ENCODE peak calls at places on chromosomes 16 and 17, in nine cellular contexts. G is GM12878, M is transverse colon, O is HCT116, S is K562, T is stomach, Z is suprapubic skin, Q is SK-N-MC, A is breast epithelium. U is an unnamed sample.

GRCh38 chr17:66564992-66565465 is 262.6 kb downstream of the PRKCA start:
- DNase-seq in T (no peak), O (no peak), S (no peak), M (no peak), Q (no peak), Z (no peak), A (no peak), G (no peak), U (peak; percentile 29)

GRCh38 chr16:53743149-53743566 is 39.2 kb downstream of the FTO start:
- DNase-seq in S (no peak), Z (no peak), O (peak; percentile 55), T (no peak), Q (no peak), M (peak; percentile 30), A (no peak), G (no peak), U (no peak)

GRCh38 chr17:20009302-20010098 is at the start of gene SPECC1:
- DNase-seq in S (peak; percentile 75), T (peak; percentile 89), Q (no peak), O (peak; percentile 49), G (no peak), Z (peak; percentile 87), A (peak; percentile 55), M (peak; percentile 86), U (peak; percentile 52)

GRCh38 chr17:72273301-72274056 is 152.7 kb downstream of the SOX9 start:
- DNase-seq in Q (no peak), S (no peak), A (no peak), Z (no peak), G (no peak), M (no peak), T (no peak), O (no peak), U (no peak)

GRCh38 chr16:78606572-78606971 is 507.1 kb downstream of the WWOX start:
- DNase-seq in T (no peak), M (no peak), Q (no peak), G (no peak), O (no peak), A (no peak), Z (no peak), S (no peak), U (no peak)

GRCh38 chr17:81517339-81518112 is 4.9 kb upstream of the ACTG1 start:
- DNase-seq in T (no peak), A (no peak), G (peak; percentile 82), S (no peak), M (peak; percentile 67), Q (no peak), O (no peak), Z (no peak), U (no peak)

GRCh38 chr16:67163164-67163902 is 1.2 kb upstream of the HSF4 start:
- DNase-seq in T (no peak), A (no peak), G (no peak), S (no peak), Q (no peak), Z (no peak), M (no peak), O (no peak), U (no peak)

GRCh38 chr17:48883171-48883570 is 9.4 kb upstream of the ATP5MC1 start:
- DNase-seq in A (no peak), M (no peak), T (no peak), O (no peak), S (no peak), Q (no peak), G (no peak), Z (no peak), U (no peak)

GRCh38 chr17:8375738-8376259 is 705 bp downstream of the KRABD2 start:
- DNase-seq in Z (no peak), S (no peak), Q (no peak), A (no peak), T (no peak), M (no peak), O (no peak), G (no peak), U (no peak)

GRCh38 chr16:87336850-87337240 is 19.7 kb upstream of the C16orf95 start:
- DNase-seq in T (no peak), M (no peak), Q (no peak), Z (no peak), G (no peak), A (no peak), S (no peak), O (no peak), U (no peak)

GRCh38 chr16:17432902-17433576 is 37.7 kb downstream of the XYLT1 start:
- DNase-seq in Z (no peak), T (no peak), Q (no peak), S (no peak), G (no peak), A (no peak), M (no peak), O (no peak), U (no peak)

GRCh38 chr16:17171250-17172143 is 299.3 kb downstream of the XYLT1 start:
- DNase-seq in M (no peak), Q (no peak), Z (no peak), A (no peak), S (no peak), O (no peak), T (peak; percentile 43), G (no peak), U (no peak)

GRCh38 chr17:2214887-2215615 is 88.5 kb downstream of the SMG6 start:
- DNase-seq in Q (no peak), O (no peak), M (peak; percentile 36), S (no peak), Z (no peak), G (no peak), A (no peak), T (no peak), U (no peak)

GRCh38 chr16:72371307-72372081 is 199.5 kb upstream of the PMFBP1 start:
- DNase-seq in T (no peak), Z (no peak), Q (no peak), G (no peak), S (no peak), A (no peak), M (no peak), O (peak; percentile 15), U (no peak)

DNA sequence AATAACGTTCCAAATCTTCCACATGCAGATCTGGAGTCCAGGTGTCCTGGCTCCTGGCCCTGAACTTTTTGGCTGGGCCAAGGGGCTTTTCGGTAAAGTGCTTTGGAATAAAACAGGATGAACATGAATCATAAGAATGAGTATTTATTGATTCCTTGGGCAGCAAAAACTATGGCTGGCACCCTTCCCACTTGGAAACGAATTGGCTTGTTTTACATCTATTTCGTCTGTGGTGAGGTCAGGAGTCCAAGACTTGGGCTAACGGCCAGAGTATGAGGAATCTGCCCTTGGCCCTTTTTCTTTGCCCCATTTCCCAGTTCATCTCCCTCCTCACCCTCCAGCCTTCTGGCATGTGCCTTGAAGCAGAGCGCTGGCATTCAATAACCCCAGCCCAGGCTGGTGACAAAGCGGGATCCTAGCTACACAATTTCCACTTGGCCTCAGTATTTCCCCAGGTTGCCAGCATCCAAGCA is 4.1 kb upstream of the UBTF start:
- DNase-seq in A (no peak), T (no peak), G (no peak), Z (peak; percentile 68), S (no peak), O (no peak), Q (no peak), M (peak; percentile 62), U (no peak)
- TF ChIP-seq POLR2AphosphoS5 in A (no peak), T (no peak), G (no peak), Z (no peak), S (no peak), O (no peak), Q (no peak), M (peak; percentile 52), U (no peak)

GRCh38 chr16:48444574-48444973 is 59.4 kb upstream of the SIAH1 start:
- DNase-seq in S (no peak), O (peak; percentile 73), Z (no peak), T (no peak), G (no peak), Q (no peak), A (no peak), M (no peak), U (no peak)
- H3K4me3 ChIP-seq in S (no peak overlapping the region), O (peak overlapping the region; percentile 24), Z (no peak overlapping the region), T (no peak overlapping the region), G (no peak overlapping the region), Q (no peak overlapping the region), A (no peak overlapping the region), M (no peak overlapping the region), U (no peak overlapping the region)

DNA sequence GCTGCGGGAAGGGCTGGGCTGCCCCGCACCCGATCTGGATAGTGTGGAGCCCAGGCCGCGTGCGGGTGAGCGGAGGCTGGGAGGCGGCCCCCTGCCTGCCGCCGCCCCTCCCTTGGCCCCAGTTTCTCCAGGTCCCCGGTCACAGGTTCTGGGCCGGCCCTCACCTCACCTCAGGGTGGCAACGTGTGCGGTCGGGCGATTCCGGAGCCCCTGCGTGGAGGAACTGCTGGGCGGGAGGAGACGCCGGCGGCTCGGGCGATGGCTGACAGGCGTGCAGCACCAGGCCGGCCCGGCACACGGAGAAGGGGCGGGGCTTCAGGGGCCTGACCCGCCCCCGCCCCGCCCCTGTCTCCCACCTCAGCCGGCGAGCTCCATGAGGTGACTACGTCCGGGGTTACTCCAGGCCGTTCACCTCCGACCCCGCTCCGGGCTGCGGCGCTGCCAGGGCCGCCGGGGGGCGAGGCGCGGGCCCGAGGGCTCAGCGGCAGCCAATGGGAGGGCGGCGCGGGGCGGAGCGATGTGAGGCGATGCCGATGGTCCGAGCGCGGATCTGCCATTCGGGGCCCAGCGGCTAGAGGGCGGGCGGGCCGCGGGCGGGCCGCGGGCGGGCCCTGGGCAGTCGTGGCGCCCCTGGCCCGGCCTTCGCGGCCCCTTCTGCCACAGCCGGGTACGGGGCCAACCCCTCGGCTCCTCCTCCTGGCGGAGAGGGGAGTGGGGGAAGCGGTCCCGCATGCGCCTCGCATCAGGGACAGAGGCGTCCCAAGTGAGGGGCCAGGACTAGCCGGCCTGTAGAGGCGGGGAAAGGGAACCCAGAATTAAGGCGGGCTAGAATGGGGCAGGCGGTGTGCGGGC is 16.7 kb upstream of the C17orf78 start:
- DNase-seq in A (peak; percentile 77), S (peak; percentile 98), M (peak; percentile 94), T (peak; percentile 95), Z (peak; percentile 94), G (peak; percentile 80), O (peak; percentile 86), Q (no peak), U (peak; percentile 96)
- TF ChIP-seq POLR2AphosphoS5 in A (peak; percentile 64), S (peak; percentile 57), M (peak; percentile 26), T (peak; percentile 40), Z (no peak), G (peak; percentile 38), O (peak; percentile 76), Q (peak; percentile 61), U (peak; percentile 77)

GRCh38 chr16:89385712-89386111 is 104.6 kb downstream of the ANKRD11 start:
- DNase-seq in Z (no peak), S (no peak), O (no peak), G (no peak), A (no peak), Q (no peak), M (no peak), T (no peak), U (no peak)

GRCh38 chr16:89384282-89384681 is 106.1 kb downstream of the ANKRD11 start:
- DNase-seq in A (no peak), Q (no peak), Z (no peak), M (no peak), S (no peak), T (no peak), O (no peak), G (no peak), U (no peak)

GRCh38 chr16:89380681-89381080 is 109.7 kb downstream of the ANKRD11 start:
- DNase-seq in O (no peak), Z (no peak), T (no peak), S (no peak), A (no peak), Q (no peak), M (no peak), G (no peak), U (no peak)

GRCh38 chr16:89381788-89382187 is 108.6 kb downstream of the ANKRD11 start:
- DNase-seq in Q (no peak), G (no peak), M (no peak), Z (no peak), A (no peak), O (no peak), T (no peak), S (no peak), U (no peak)

GRCh38 chr16:89383095-89384003 is 107.0 kb downstream of the ANKRD11 start:
- DNase-seq in Q (no peak), T (peak; percentile 71), A (no peak), O (no peak), M (peak; percentile 74), Z (no peak), S (peak; percentile 90), G (no peak), U (no peak)
- H3K4me3 ChIP-seq in Q (no peak overlapping the region), T (no peak overlapping the region), A (no peak overlapping the region), O (no peak overlapping the region), M (no peak overlapping the region), Z (no peak overlapping the region), S (peak overlapping the region; percentile 4), G (no peak overlapping the region), U (no peak overlapping the region)

U was measured in vagina.